ENCODE peak calls at places on chromosomes 13 and 19, in six cellular contexts. B is neural progenitor cell; L is stimulated activated CD4-positive, alpha-beta T cell treated with anti-CD3 and anti-CD28 coated beads, Interleukin-15, amount 100 ng/mL, for 1 hour; Z is central memory CD4-positive, alpha-beta T cell; G is left cardiac atrium; M is AG20443. O is an unnamed sample.

GRCh38 chr19:28960586-28960985 is 252.4 kb downstream of the UQCRFS1 start:
- DNase-seq in L (no peak), G (no peak), M (no peak), B (no peak), Z (no peak), O (no peak)

GRCh38 chr13:74325106-74325505 is 190.9 kb upstream of the KLF12 start:
- DNase-seq in M (peak), L (no peak), B (no peak), Z (no peak), G (no peak), O (peak)

GRCh38 chr19:53157601-53158000 is 1.3 kb downstream of the ZNF347 start:
- DNase-seq in M (peak), G (peak), B (peak), L (no peak), Z (no peak), O (peak)

GRCh38 chr19:4539697-4540581 is at the start of gene LRG1:
- DNase-seq in M (no peak), Z (no peak), L (no peak), B (no peak), G (peak), O (no peak)

GRCh38 chr13:44317752-44318550 is 55.7 kb upstream of the SERP2 start:
- DNase-seq in B (no peak), M (peak), G (no peak), L (no peak), Z (no peak), O (no peak)

GRCh38 chr19:55113570-55114039 is 3.8 kb downstream of the PPP1R12C start:
- DNase-seq in Z (no peak), B (peak), L (no peak), M (peak), G (peak), O (peak)

GRCh38 chr13:27962128-27962841 is 6.8 kb downstream of the CDX2 start:
- DNase-seq in G (no peak), L (no peak), Z (no peak), M (no peak), B (peak), O (no peak)

GRCh38 chr13:20828540-20829364 is 55.0 kb upstream of the EEF1AKMT1 start:
- DNase-seq in M (peak), L (no peak), G (no peak), Z (peak), B (peak), O (peak)

GRCh38 chr19:2554856-2555255 is 78.9 kb downstream of the GADD45B start:
- DNase-seq in L (no peak), M (no peak), Z (no peak), G (no peak), B (no peak), O (no peak)

GRCh38 chr13:50651916-50652315 is 191.6 kb downstream of the DLEU7 start:
- DNase-seq in L (no peak), M (no peak), G (no peak), Z (no peak), B (no peak), O (no peak)

GRCh38 chr19:55443824-55444719 is 972 bp upstream of the SHISA7 start:
- DNase-seq in G (no peak), Z (no peak), L (no peak), M (no peak), B (no peak), O (no peak)

GRCh38 chr19:42693760-42694350 is 46.4 kb downstream of the PSG3 start:
- DNase-seq in B (no peak), L (no peak), M (peak), G (no peak), Z (no peak), O (peak)

GRCh38 chr19:3129112-3129511 is 6.7 kb upstream of the GNA15 start:
- DNase-seq in Z (peak), L (no peak), M (no peak), B (no peak), G (no peak), O (peak)

GRCh38 chr13:85031771-85032170 is 767.4 kb downstream of the SLITRK6 start:
- DNase-seq in B (no peak), M (no peak), L (no peak), G (no peak), Z (no peak), O (no peak)

GRCh38 chr19:9041023-9041422 is 30.8 kb upstream of the MUC16 start:
- DNase-seq in B (no peak), M (no peak), Z (no peak), G (no peak), L (no peak), O (no peak)

GRCh38 chr13:110396913-110397379 is 89.9 kb downstream of the COL4A2 start:
- DNase-seq in L (no peak), B (no peak), G (peak), Z (no peak), M (peak), O (peak)